ENCODE peak calls at places on chromosome 20, in eight cellular contexts. P is neural progenitor cell; W is left lung; B is uterus; C is BE2C; G is choroid plexus epithelial cell; Q is BJ; V is CD4-positive, alpha-beta T cell. H is an unnamed sample.

GRCh38 chr20:63434599-63435378 is 37.7 kb downstream of the KCNQ2 start:
- DNase-seq in P (peak; percentile 90), W (peak; percentile 44), B (peak; percentile 20), C (peak; percentile 76), G (peak; percentile 55), Q (peak; percentile 7), V (peak; percentile 70), H (no peak)

GRCh38 chr20:18001131-18001921 is 32.5 kb downstream of the MGME1 start:
- DNase-seq in P (no peak), W (peak; percentile 56), B (peak; percentile 55), C (no peak), G (peak; percentile 97), Q (peak; percentile 24), V (no peak), H (no peak)

GRCh38 chr20:8519887-8520286 is 387.8 kb downstream of the PLCB1 start:
- DNase-seq in P (no peak), W (no peak), B (no peak), C (no peak), G (no peak), Q (no peak), V (no peak), H (no peak)

GRCh38 chr20:51272392-51272791 is 249.5 kb upstream of the KCNG1 start:
- DNase-seq in P (no peak), W (no peak), B (no peak), C (no peak), G (peak; percentile 74), Q (no peak), V (no peak), H (no peak)

GRCh38 chr20:62029296-62029695 is 36.4 kb downstream of the TAF4 start:
- DNase-seq in P (no peak), W (no peak), B (no peak), C (no peak), G (no peak), Q (no peak), V (no peak), H (no peak)

GRCh38 chr20:62700261-62700925 is 8.2 kb upstream of the NTSR1 start:
- DNase-seq in P (no peak), W (no peak), B (no peak), C (no peak), G (no peak), Q (no peak), V (no peak), H (no peak)

GRCh38 chr20:32761831-32762753 is at the start of gene DNMT3B:
- DNase-seq in P (peak; percentile 97), W (peak; percentile 87), B (peak; percentile 73), C (peak; percentile 90), G (peak; percentile 75), Q (no peak), V (peak; percentile 52), H (peak; percentile 93)

GRCh38 chr20:49496526-49497216 is 14.2 kb upstream of the KCNB1 start:
- DNase-seq in P (no peak), W (no peak), B (no peak), C (no peak), G (no peak), Q (no peak), V (no peak), H (no peak)

GRCh38 chr20:12414446-12415274 is 497.0 kb downstream of the BTBD3 start:
- DNase-seq in P (no peak), W (no peak), B (no peak), C (peak; percentile 65), G (peak; percentile 50), Q (no peak), V (no peak), H (no peak)

GRCh38 chr20:38805958-38806854 is 709 bp downstream of the PPP1R16B start:
- DNase-seq in P (peak; percentile 42), W (no peak), B (no peak), C (peak; percentile 57), G (no peak), Q (no peak), V (peak; percentile 23), H (no peak)

GRCh38 chr20:4957939-4958362 is 43.4 kb downstream of the SLC23A2 start:
- DNase-seq in P (no peak), W (no peak), B (no peak), C (no peak), G (peak; percentile 54), Q (no peak), V (no peak), H (no peak)

GRCh38 chr20:53570446-53571276 is 23.0 kb downstream of the ZNF217 start:
- DNase-seq in P (no peak), W (peak; percentile 24), B (no peak), C (no peak), G (no peak), Q (no peak), V (no peak), H (peak; percentile 15)

GRCh38 chr20:62611794-62612193 is 30.5 kb upstream of the SLCO4A1 start:
- DNase-seq in P (no peak), W (no peak), B (no peak), C (no peak), G (no peak), Q (no peak), V (no peak), H (no peak)

GRCh38 chr20:19275630-19276071 is 63.2 kb downstream of the SLC24A3 start:
- DNase-seq in P (no peak), W (peak; percentile 78), B (peak; percentile 93), C (no peak), G (peak; percentile 88), Q (no peak), V (no peak), H (no peak)

GRCh38 chr20:40694246-40694645 is 5.2 kb upstream of the MAFB start:
- DNase-seq in P (no peak), W (no peak), B (no peak), C (no peak), G (no peak), Q (no peak), V (no peak), H (no peak)

GRCh38 chr20:8571660-8572059 is 439.6 kb downstream of the PLCB1 start:
- DNase-seq in P (no peak), W (no peak), B (no peak), C (no peak), G (no peak), Q (no peak), V (no peak), H (no peak)

GRCh38 chr20:50968289-50968688 is 9.7 kb downstream of the MOCS3 start:
- DNase-seq in P (peak; percentile 24), W (no peak), B (no peak), C (no peak), G (no peak), Q (no peak), V (no peak), H (peak; percentile 31)

GRCh38 chr20:56504373-56505005 is 20.1 kb upstream of the FAM209A start:
- DNase-seq in P (peak; percentile 34), W (no peak), B (no peak), C (no peak), G (peak; percentile 18), Q (no peak), V (no peak), H (no peak)

GRCh38 chr20:54469952-54470351 is 5.4 kb upstream of the DOK5 start:
- DNase-seq in P (no peak), W (no peak), B (no peak), C (no peak), G (no peak), Q (no peak), V (no peak), H (no peak)

GRCh38 chr20:19003759-19004336 is 190.3 kb downstream of the SCP2D1 start:
- DNase-seq in P (no peak), W (no peak), B (no peak), C (no peak), G (no peak), Q (no peak), V (no peak), H (no peak)

DNA sequence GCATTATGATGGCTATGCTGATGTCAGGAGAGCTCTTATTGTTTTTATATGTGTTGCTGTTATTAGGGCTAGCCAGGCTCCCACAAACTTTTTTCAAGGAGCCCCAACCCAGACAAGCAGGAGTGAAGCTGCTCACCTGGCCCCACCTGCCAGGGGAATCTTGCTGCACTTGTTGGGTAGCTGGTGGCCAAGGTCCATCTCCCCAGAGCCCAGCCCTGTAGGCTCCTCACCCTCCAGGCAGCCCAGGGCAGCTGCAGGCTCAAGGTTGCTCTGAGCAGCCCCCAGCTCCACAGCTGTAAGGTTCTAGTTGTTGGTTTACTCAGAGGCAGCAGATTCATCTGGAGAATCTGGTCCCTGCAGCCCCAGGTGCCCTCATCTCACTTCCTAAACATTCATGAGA is 46.8 kb upstream of the SIRPA start:
- DNase-seq in P (no peak), W (no peak), B (no peak), C (no peak), G (no peak), Q (no peak), V (no peak), H (no peak)
- TF ChIP-seq CTCF in P (no peak), W (no peak), B (no peak), C (no peak), G (no peak), Q (no peak), V (no peak), H (no peak)

DNA sequence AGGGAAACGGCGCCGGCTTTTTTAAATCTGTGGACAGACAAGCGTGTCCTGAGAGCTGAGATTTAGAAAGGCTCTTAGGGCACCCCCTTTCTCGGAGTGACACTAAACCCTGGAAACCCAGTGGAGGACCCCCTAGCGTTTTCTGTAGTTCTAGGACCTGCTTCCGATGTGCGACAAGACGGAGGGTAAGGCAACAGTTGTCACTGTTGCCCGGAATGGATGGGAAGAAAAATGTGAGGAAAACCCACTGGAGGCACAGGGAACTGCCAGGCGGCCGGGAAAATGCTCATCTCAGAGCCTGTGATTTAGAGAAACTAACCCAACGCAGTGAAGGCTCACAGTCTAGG is 551 bp upstream of the ATP5F1E start:
- DNase-seq in P (no peak), W (no peak), B (no peak), C (peak; percentile 59), G (no peak), Q (no peak), V (no peak), H (no peak)
- TF ChIP-seq CTCF in P (peak; percentile 34), W (no peak), B (no peak), C (peak; percentile 24), G (peak; percentile 25), Q (peak; percentile 29), V (no peak), H (peak; percentile 70)

DNA sequence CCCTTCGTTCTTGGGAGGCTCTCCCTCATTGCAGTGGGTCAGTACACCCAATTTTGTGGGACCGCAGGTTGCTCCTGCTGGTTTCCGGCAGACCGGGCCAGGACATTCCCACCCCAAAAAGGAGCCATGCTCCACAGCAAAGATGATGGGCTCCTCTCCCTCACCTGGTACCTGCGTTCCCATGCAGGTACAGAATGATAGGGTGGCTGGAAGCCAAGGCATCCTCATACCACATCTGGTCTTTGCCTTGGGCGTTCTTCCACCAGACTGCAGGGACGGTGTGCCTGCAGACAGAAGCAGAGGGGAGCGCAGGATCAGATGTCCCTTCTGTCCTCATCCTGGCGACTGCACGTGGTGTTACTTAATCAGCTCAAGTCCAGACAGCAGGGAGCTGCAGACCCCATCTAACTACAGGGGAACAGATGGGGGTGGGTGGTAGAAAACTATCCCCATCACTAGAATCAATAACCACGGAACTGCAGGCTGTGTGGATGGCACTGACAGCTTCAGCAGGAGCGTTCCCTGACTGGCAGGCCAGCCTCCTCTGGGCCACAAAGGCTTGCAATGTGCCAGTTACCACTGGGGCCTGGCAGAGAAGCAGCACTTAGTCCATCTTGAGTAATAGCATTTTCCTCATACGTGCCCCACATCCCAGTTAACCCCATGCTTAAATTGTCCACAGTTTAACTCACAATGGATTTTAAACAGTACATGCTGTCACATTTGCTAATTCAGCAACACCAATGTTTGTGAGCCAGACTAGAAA is 70.4 kb downstream of the ABHD12 start:
- DNase-seq in P (no peak), W (no peak), B (no peak), C (no peak), G (no peak), Q (no peak), V (no peak), H (no peak)
- TF ChIP-seq CTCF in P (no peak), W (no peak), B (no peak), C (no peak), G (no peak), Q (no peak), V (no peak), H (no peak)

GRCh38 chr20:1478566-1478965 is 11.9 kb upstream of the NSFL1C start:
- DNase-seq in P (no peak), W (no peak), B (no peak), C (no peak), G (peak; percentile 44), Q (peak; percentile 19), V (no peak), H (no peak)
- TF ChIP-seq CTCF in P (no peak), W (no peak), B (no peak), C (no peak), G (no peak), Q (no peak), V (no peak), H (no peak)

H was measured in type B pancreatic cell.